ENCODE peak calls at places on chromosome 17, in eight cellular contexts. L is heart left ventricle; A is heart right ventricle; X is thoracic aorta; I is mammary epithelial cell; W is CD4-positive, alpha-beta memory T cell; Y is HepG2; R is left lung. K is an unnamed sample. For H3K4me1, the result is how much of the 10 kb centered on the place peaks cover.

GRCh38 chr17:2723505-2723996 is 12.0 kb upstream of the CLUH start:
- DNase-seq in L (no peak), A (no peak), X (no peak), I (no peak), W (no peak), Y (no peak), R (peak), K (no peak)

GRCh38 chr17:79630821-79631639 is 20.2 kb upstream of the RBFOX3 start:
- DNase-seq in L (no peak), A (no peak), X (no peak), I (no peak), W (no peak), Y (no peak), R (no peak), K (peak)

GRCh38 chr17:12631076-12631475 is 34.6 kb upstream of the MYOCD start:
- DNase-seq in L (no peak), A (no peak), X (peak), I (no peak), W (no peak), Y (no peak), R (no peak), K (no peak)

GRCh38 chr17:29248845-29249244 is 2.2 kb downstream of the CRYBA1 start:
- DNase-seq in L (no peak), A (no peak), X (no peak), I (no peak), W (no peak), Y (no peak), R (no peak), K (no peak)

GRCh38 chr17:15263206-15263579 is 1.9 kb downstream of the PMP22 start:
- DNase-seq in L (peak), A (peak), X (peak), I (peak), W (no peak), Y (no peak), R (no peak), K (peak)

GRCh38 chr17:72033311-72033710 is 87.5 kb upstream of the SOX9 start:
- DNase-seq in L (no peak), A (no peak), X (no peak), I (no peak), W (no peak), Y (no peak), R (no peak), K (no peak)

GRCh38 chr17:27889711-27890251 is 3.4 kb downstream of the LYRM9 start:
- DNase-seq in L (no peak), A (no peak), X (no peak), I (no peak), W (no peak), Y (no peak), R (no peak), K (no peak)

GRCh38 chr17:38883592-38884526 is 14.0 kb downstream of the LASP1 start:
- DNase-seq in L (no peak), A (no peak), X (no peak), I (peak), W (no peak), Y (no peak), R (peak), K (no peak)

GRCh38 chr17:50263293-50264262 is 10.7 kb upstream of the TMEM92 start:
- DNase-seq in L (no peak), A (no peak), X (no peak), I (no peak), W (no peak), Y (no peak), R (no peak), K (no peak)

GRCh38 chr17:74210191-74211140 is 2.9 kb upstream of the TTYH2 start:
- DNase-seq in L (peak), A (peak), X (no peak), I (peak), W (peak), Y (peak), R (peak), K (peak)

GRCh38 chr17:57871155-57871554 is 21.3 kb upstream of the MRPS23 start:
- DNase-seq in L (no peak), A (no peak), X (no peak), I (no peak), W (no peak), Y (no peak), R (no peak), K (no peak)

GRCh38 chr17:82384730-82385429 is 13.3 kb downstream of the UTS2R start:
- DNase-seq in L (peak), A (peak), X (peak), I (peak), W (no peak), Y (peak), R (peak), K (peak)

GRCh38 chr17:82802141-82802540 is 37.7 kb downstream of the ZNF750 start:
- DNase-seq in L (no peak), A (no peak), X (no peak), I (no peak), W (no peak), Y (no peak), R (no peak), K (no peak)

GRCh38 chr17:45394913-45395568 is 37.6 kb downstream of the ARHGAP27 start:
- DNase-seq in L (peak), A (peak), X (no peak), I (peak), W (no peak), Y (peak), R (peak), K (no peak)

GRCh38 chr17:12519956-12520594 is 145.6 kb upstream of the MYOCD start:
- DNase-seq in L (no peak), A (no peak), X (no peak), I (no peak), W (no peak), Y (no peak), R (no peak), K (no peak)

GRCh38 chr17:78560731-78561130 is 16.5 kb downstream of the DNAH17 start:
- DNase-seq in L (no peak), A (no peak), X (no peak), I (no peak), W (no peak), Y (no peak), R (no peak), K (no peak)

GRCh38 chr17:7186241-7186640 is 7.1 kb upstream of the ASGR1 start:
- DNase-seq in L (no peak), A (no peak), X (no peak), I (no peak), W (no peak), Y (peak), R (no peak), K (no peak)

GRCh38 chr17:39935896-39936295 is 8.4 kb downstream of the LRRC3C start:
- DNase-seq in L (no peak), A (no peak), X (no peak), I (no peak), W (no peak), Y (no peak), R (peak), K (no peak)

GRCh38 chr17:39808409-39808997 is 55.6 kb downstream of the IKZF3 start:
- DNase-seq in L (no peak), A (no peak), X (no peak), I (no peak), W (no peak), Y (no peak), R (no peak), K (no peak)

GRCh38 chr17:79595471-79595870 is 15.4 kb downstream of the RBFOX3 start:
- DNase-seq in L (no peak), A (no peak), X (no peak), I (no peak), W (no peak), Y (no peak), R (no peak), K (no peak)

GRCh38 chr17:10628756-10629155 is 28.4 kb downstream of the MYH3 start:
- DNase-seq in L (no peak), A (no peak), X (no peak), I (no peak), W (no peak), Y (no peak), R (no peak), K (no peak)

GRCh38 chr17:14428640-14429029 is 127.8 kb downstream of the HS3ST3B1 start:
- DNase-seq in L (no peak), A (no peak), X (no peak), I (no peak), W (no peak), Y (no peak), R (no peak), K (no peak)

GRCh38 chr17:83054518-83055125 is 24.8 kb upstream of the METRNL start:
- DNase-seq in L (no peak), A (no peak), X (no peak), I (no peak), W (no peak), Y (no peak), R (no peak), K (peak)

GRCh38 chr17:43085489-43085888 is 39.7 kb downstream of the BRCA1 start:
- DNase-seq in L (no peak), A (no peak), X (no peak), I (no peak), W (no peak), Y (peak), R (no peak), K (no peak)
- H3K27ac ChIP-seq in L (no peak), A (no peak), X (no peak), I (no peak), W (no peak), Y (no peak), R (no peak), K (peak)

DNA sequence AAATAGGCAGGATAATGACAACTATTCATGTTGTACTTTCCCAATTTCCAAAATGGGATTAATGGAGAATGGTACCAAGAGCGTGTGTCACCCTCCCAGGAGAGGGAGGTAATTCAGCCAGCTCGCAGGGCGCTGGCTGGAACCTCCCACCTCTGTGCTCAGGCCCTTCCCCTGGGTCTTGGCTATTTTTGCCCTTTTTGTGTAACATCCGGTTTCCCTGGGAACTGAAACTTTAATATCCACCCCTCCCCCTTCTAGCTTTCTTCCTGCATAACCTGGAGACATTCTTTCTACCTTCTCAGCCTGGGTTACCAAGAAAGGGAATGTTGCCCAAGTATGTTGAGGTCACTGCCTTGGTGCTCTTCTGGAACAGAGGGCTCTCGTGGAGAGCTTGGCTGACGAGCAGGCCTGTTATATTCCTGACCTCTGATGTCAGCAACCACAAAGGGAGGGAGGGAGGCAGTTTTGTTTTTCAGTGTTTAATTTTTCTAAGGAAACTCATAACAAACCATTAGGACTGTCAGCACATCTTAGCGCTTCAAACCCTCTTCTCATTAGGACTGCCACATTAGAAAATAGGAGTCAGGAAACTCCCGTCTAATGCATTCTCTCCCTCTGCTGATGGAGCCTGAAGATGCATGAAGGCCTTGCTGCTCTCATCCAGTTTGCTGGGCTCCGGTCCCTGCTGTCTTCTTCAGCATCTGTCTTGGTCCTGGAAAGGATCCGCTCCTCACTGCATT is 25.6 kb downstream of the ITGB3 start:
- DNase-seq in L (peak), A (peak), X (peak), I (peak), W (no peak), Y (no peak), R (no peak), K (peak)
- H3K4me1 ChIP-seq in L (half or more), A (half or more), X (half or more), I (half or more), W (under half), Y (under half), R (half or more), K (half or more)

DNA sequence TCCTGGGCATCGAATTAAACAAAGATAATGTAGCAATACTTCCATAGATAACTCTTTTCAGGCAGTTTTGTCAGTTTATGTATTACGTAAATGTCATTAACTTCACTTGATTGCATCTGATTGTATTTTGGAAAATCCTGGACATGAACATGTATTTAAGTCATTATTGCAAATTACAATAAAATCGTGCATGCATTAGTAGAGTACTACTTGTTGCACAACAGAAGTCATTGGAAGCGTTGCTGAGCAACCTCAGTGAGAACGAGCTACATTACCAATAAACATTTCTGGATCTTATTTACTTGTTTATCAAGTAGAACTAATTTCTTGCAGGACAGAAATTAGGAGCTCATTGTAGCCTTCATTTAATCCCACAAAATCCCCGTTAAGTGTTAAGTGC is 6.6 kb downstream of the UNK start:
- DNase-seq in L (no peak), A (no peak), X (no peak), I (no peak), W (no peak), Y (no peak), R (no peak), K (no peak)
- H3K27ac ChIP-seq in L (no peak), A (no peak), X (no peak), I (no peak), W (no peak), Y (no peak), R (no peak), K (no peak)

GRCh38 chr17:19338031-19338990 is 24.2 kb downstream of the B9D1 start:
- DNase-seq in L (peak), A (peak), X (no peak), I (peak), W (peak), Y (peak), R (peak), K (peak)

GRCh38 chr17:19341211-19341631 is 21.3 kb downstream of the B9D1 start:
- DNase-seq in L (no peak), A (no peak), X (no peak), I (no peak), W (no peak), Y (no peak), R (no peak), K (peak)

GRCh38 chr17:19337712-19338023 is 24.9 kb downstream of the B9D1 start:
- DNase-seq in L (no peak), A (no peak), X (no peak), I (no peak), W (no peak), Y (peak), R (no peak), K (peak)

GRCh38 chr17:19336938-19337711 is 25.4 kb downstream of the B9D1 start:
- DNase-seq in L (peak), A (no peak), X (no peak), I (no peak), W (no peak), Y (peak), R (no peak), K (peak)

DNA sequence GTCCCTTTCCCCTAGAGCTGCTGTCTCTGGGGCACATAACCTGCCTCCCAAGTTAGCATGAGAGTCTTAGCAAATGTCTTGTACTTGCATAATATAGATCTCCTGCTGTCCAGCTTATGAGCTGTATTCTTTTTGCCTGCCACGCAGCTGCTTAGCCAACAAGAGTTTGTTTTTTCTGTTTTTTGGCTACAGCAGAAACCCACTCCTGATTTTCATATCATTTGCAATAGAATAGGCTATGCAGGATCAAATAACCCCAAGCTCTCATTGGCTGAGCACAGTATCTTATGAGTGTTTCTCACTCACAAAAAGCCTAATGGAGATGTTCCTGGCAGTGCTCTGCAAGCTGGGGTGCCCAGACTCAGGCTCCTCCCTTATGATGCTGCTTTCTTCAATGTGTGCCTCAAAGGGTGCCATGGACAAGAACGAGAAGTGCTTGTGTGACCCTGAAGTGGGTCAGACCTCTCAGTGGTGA is 23.1 kb downstream of the B9D1 start:
- DNase-seq in L (no peak), A (no peak), X (no peak), I (no peak), W (no peak), Y (no peak), R (no peak), K (peak)
- H3K4me1 ChIP-seq in L (under half), A (under half), X (under half), I (under half), W (under half), Y (under half), R (under half), K (under half)

GRCh38 chr17:62562656-62563055 is 64.8 kb upstream of the MRC2 start:
- DNase-seq in L (no peak), A (no peak), X (no peak), I (peak), W (no peak), Y (peak), R (no peak), K (no peak)

GRCh38 chr17:62566996-62567578 is 60.4 kb upstream of the MRC2 start:
- DNase-seq in L (no peak), A (no peak), X (no peak), I (no peak), W (no peak), Y (no peak), R (no peak), K (no peak)

DNA sequence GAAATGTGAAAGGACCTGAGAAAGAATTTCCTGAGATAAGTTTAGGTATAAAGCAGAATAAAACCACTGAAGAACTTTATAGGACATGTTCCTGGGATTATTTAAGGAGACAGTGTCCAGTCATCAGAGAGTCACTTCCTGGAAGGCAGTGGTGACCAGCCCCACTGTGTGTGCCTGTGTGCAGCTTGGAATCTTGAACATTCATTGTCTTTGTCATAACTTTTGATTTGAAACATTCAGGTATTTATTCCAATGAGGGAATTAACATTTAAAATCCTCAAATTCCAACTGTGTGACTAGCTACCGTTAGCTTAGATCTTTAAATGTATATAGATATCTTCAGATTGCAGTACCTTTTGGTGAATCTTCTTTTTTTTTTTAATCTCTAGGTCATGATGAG is 61.7 kb upstream of the MRC2 start:
- DNase-seq in L (no peak), A (no peak), X (no peak), I (peak), W (no peak), Y (no peak), R (no peak), K (no peak)
- H3K27ac ChIP-seq in L (no peak), A (no peak), X (no peak), I (peak), W (no peak), Y (no peak), R (no peak), K (no peak)

DNA sequence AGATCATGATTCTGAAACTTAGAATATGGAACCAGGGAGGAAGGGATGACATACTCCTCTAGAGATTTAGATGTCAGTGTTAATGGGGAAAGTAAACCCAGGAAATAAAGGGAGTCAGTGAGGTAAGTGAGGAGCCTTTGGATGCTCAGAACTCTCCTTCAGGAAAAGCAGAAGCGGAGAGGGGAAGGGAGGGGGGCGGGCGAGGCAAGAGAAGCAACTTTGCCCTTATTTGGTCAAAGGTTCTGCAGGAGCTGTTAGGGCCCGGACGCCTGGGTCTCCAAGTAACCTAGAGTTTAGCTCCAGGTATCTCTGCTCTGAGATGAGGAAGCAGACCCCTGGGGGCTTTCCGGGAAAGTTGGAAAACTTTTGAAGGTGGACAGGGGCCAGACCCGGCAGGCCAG is 1.3 kb downstream of the PFN1 start:
- DNase-seq in L (no peak), A (no peak), X (no peak), I (no peak), W (no peak), Y (no peak), R (peak), K (no peak)
- H3K4me1 ChIP-seq in L (half or more), A (half or more), X (under half), I (under half), W (half or more), Y (under half), R (half or more), K (under half)

GRCh38 chr17:47855737-47856136 is 4.8 kb upstream of the SP6 start:
- DNase-seq in L (no peak), A (no peak), X (no peak), I (no peak), W (no peak), Y (no peak), R (no peak), K (no peak)

GRCh38 chr17:47853616-47854015 is 2.7 kb upstream of the SP6 start:
- DNase-seq in L (peak), A (no peak), X (no peak), I (no peak), W (no peak), Y (no peak), R (no peak), K (no peak)

GRCh38 chr17:47860396-47860795 is 9.4 kb upstream of the SP6 start:
- DNase-seq in L (no peak), A (no peak), X (no peak), I (no peak), W (no peak), Y (no peak), R (no peak), K (no peak)

GRCh38 chr17:47856830-47857229 is 5.9 kb upstream of the SP6 start:
- DNase-seq in L (no peak), A (no peak), X (no peak), I (no peak), W (no peak), Y (no peak), R (no peak), K (no peak)

GRCh38 chr17:47857551-47858410 is 6.8 kb upstream of the SP6 start:
- DNase-seq in L (no peak), A (no peak), X (no peak), I (no peak), W (no peak), Y (no peak), R (no peak), K (no peak)
- H3K27ac ChIP-seq in L (no peak), A (no peak), X (no peak), I (no peak), W (no peak), Y (no peak), R (no peak), K (no peak)

DNA sequence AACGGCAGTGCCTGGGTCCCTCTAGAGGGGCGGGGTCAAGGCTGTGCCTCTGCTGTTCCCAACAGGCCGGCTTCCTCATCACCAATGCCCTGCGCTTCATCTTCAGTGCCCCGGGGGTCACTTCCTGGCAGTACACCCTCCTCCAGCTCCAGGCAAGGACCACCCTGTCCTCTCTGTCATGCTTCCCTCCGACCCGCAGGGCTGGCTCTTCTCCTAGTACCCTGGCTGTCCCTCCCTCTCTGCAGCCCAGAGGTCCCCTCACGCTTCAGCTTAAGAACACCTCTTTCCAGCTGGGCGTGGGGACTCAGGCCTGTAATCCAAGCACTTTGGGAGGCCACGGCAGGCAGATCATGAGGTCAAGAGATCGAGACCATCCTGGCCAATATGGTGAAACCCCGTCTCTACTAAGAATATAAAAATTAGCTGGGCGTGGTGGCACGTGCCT is 25.8 kb downstream of the CASKIN2 start:
- DNase-seq in L (no peak), A (no peak), X (no peak), I (no peak), W (no peak), Y (no peak), R (no peak), K (no peak)
- H3K4me1 ChIP-seq in L (half or more), A (under half), X (under half), I (under half), W (under half), Y (under half), R (under half), K (under half)